ENCODE peak calls at places on chromosomes 7 and 10, in four cellular contexts. One of them, this sample, is unnamed.

GRCh38 chr7:156639426-156640256 is 933 bp upstream of the RNF32 start:
- DNase-seq in suprapubic skin: no peak
- DNase-seq in GM23338: peak
- DNase-seq in HCT116: no peak
- DNase-seq in this sample: no peak

GRCh38 chr10:84310470-84310869 is 17.9 kb upstream of the CCSER2 start:
- DNase-seq in suprapubic skin: no peak
- DNase-seq in GM23338: no peak
- DNase-seq in HCT116: no peak
- DNase-seq in this sample: no peak

GRCh38 chr10:117673208-117673607 is 130.7 kb downstream of the EMX2 start:
- DNase-seq in suprapubic skin: no peak
- DNase-seq in GM23338: no peak
- DNase-seq in HCT116: no peak
- DNase-seq in this sample: no peak

GRCh38 chr7:134948736-134949135 is 37.6 kb upstream of the AGBL3 start:
- DNase-seq in suprapubic skin: no peak
- DNase-seq in GM23338: no peak
- DNase-seq in HCT116: no peak
- DNase-seq in this sample: no peak

GRCh38 chr7:89332026-89332425 is 536.5 kb upstream of the TEX47 start:
- DNase-seq in suprapubic skin: no peak
- DNase-seq in GM23338: no peak
- DNase-seq in HCT116: no peak
- DNase-seq in this sample: no peak

GRCh38 chr7:5041047-5041446 is 4.6 kb upstream of the RBAK start:
- DNase-seq in suprapubic skin: no peak
- DNase-seq in GM23338: peak
- DNase-seq in HCT116: no peak
- DNase-seq in this sample: no peak

GRCh38 chr7:50416509-50417299 is 33.4 kb downstream of the FIGNL1 start:
- DNase-seq in suprapubic skin: no peak
- DNase-seq in GM23338: peak
- DNase-seq in HCT116: no peak
- DNase-seq in this sample: no peak

GRCh38 chr7:139758388-139758787 is 19.4 kb downstream of the HIPK2 start:
- DNase-seq in suprapubic skin: no peak
- DNase-seq in GM23338: no peak
- DNase-seq in HCT116: no peak
- DNase-seq in this sample: no peak

GRCh38 chr7:1046722-1047679 is 2.7 kb downstream of the GPR146 start:
- DNase-seq in suprapubic skin: no peak
- DNase-seq in GM23338: no peak
- DNase-seq in HCT116: no peak
- DNase-seq in this sample: peak

GRCh38 chr10:68543004-68543918 is 15.9 kb upstream of the SLC25A16 start:
- DNase-seq in suprapubic skin: no peak
- DNase-seq in GM23338: no peak
- DNase-seq in HCT116: peak
- DNase-seq in this sample: no peak

GRCh38 chr10:115706482-115707076 is 566.4 kb downstream of the GFRA1 start:
- DNase-seq in suprapubic skin: no peak
- DNase-seq in GM23338: peak
- DNase-seq in HCT116: peak
- DNase-seq in this sample: no peak

GRCh38 chr7:129009437-129009836 is 45.5 kb downstream of the TNPO3 start:
- DNase-seq in suprapubic skin: no peak
- DNase-seq in GM23338: no peak
- DNase-seq in HCT116: no peak
- DNase-seq in this sample: no peak

GRCh38 chr10:63717089-63717715 is 196.0 kb downstream of the REEP3 start:
- DNase-seq in suprapubic skin: no peak
- DNase-seq in GM23338: no peak
- DNase-seq in HCT116: no peak
- DNase-seq in this sample: no peak

GRCh38 chr7:26853788-26854393 is 10.5 kb downstream of the SKAP2 start:
- DNase-seq in suprapubic skin: no peak
- DNase-seq in GM23338: peak
- DNase-seq in HCT116: peak
- DNase-seq in this sample: no peak

GRCh38 chr10:119281581-119282071 is 74.3 kb downstream of the GRK5 start:
- DNase-seq in suprapubic skin: no peak
- DNase-seq in GM23338: no peak
- DNase-seq in HCT116: no peak
- DNase-seq in this sample: peak
- TF ChIP-seq POLR2AphosphoS5 in suprapubic skin: no peak
- TF ChIP-seq POLR2AphosphoS5 in GM23338: no peak
- TF ChIP-seq POLR2AphosphoS5 in HCT116: no peak
- TF ChIP-seq POLR2AphosphoS5 in this sample: no peak

GRCh38 chr7:74027683-74028320 is at the start of gene ELN:
- DNase-seq in suprapubic skin: peak
- DNase-seq in GM23338: peak
- DNase-seq in HCT116: no peak
- DNase-seq in this sample: peak
- TF ChIP-seq POLR2AphosphoS5 in suprapubic skin: no peak
- TF ChIP-seq POLR2AphosphoS5 in GM23338: no peak
- TF ChIP-seq POLR2AphosphoS5 in HCT116: no peak
- TF ChIP-seq POLR2AphosphoS5 in this sample: peak

GRCh38 chr7:105691029-105691691 is 109.9 kb upstream of the EFCAB10 start:
- DNase-seq in suprapubic skin: no peak
- DNase-seq in GM23338: no peak
- DNase-seq in HCT116: no peak
- DNase-seq in this sample: no peak

GRCh38 chr7:105688617-105689016 is 107.3 kb upstream of the EFCAB10 start:
- DNase-seq in suprapubic skin: no peak
- DNase-seq in GM23338: no peak
- DNase-seq in HCT116: no peak
- DNase-seq in this sample: no peak

GRCh38 chr7:105691692-105692564 is 110.6 kb upstream of the EFCAB10 start:
- DNase-seq in suprapubic skin: peak
- DNase-seq in GM23338: peak
- DNase-seq in HCT116: no peak
- DNase-seq in this sample: peak

GRCh38 chr7:105690286-105690915 is 109.1 kb upstream of the EFCAB10 start:
- DNase-seq in suprapubic skin: no peak
- DNase-seq in GM23338: peak
- DNase-seq in HCT116: no peak
- DNase-seq in this sample: no peak

DNA sequence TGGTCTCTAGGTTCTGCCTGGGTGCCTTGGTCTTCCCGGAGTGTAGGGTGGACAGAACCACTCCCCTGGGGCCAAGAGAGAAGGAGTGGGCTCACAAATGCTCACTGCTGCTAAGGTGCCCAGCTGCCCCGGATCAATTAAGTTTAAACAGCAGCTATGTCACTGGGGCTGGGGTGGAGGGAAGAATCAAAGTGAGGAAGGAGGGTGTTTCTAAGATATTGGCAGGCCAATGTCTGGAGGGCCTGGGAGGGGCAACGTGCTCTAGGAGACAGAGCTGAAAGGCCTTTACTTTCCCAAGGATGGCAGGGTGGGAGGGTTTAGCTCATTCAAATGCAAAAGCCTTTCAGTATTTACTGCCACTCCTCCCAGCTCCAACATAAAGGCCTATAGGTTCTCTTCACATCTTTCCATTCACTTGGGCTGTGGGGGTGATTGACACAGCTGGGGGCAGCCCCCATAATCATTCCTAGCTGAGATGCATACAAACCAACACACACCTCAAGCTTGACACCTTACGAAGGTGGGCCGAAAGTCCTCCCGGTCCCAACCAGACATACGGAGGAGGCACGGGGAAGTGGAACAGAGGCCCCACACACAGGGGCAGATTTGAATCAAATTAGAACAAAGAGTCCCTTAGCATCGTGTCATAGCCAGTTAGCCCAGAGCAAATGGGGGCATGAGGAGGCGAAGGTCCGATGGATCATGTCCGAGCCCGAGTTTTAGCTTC is 108.0 kb upstream of the EFCAB10 start:
- DNase-seq in suprapubic skin: no peak
- DNase-seq in GM23338: peak
- DNase-seq in HCT116: no peak
- DNase-seq in this sample: no peak
- TF ChIP-seq POLR2AphosphoS5 in suprapubic skin: no peak
- TF ChIP-seq POLR2AphosphoS5 in GM23338: peak
- TF ChIP-seq POLR2AphosphoS5 in HCT116: no peak
- TF ChIP-seq POLR2AphosphoS5 in this sample: no peak

GRCh38 chr7:47516985-47517590 is 64.8 kb downstream of the TNS3 start:
- DNase-seq in suprapubic skin: no peak
- DNase-seq in GM23338: no peak
- DNase-seq in HCT116: no peak
- DNase-seq in this sample: peak
- TF ChIP-seq POLR2AphosphoS5 in suprapubic skin: no peak
- TF ChIP-seq POLR2AphosphoS5 in GM23338: no peak
- TF ChIP-seq POLR2AphosphoS5 in HCT116: no peak
- TF ChIP-seq POLR2AphosphoS5 in this sample: no peak

GRCh38 chr7:25851332-25852248 is 300.4 kb upstream of the NFE2L3 start:
- DNase-seq in suprapubic skin: peak
- DNase-seq in GM23338: peak
- DNase-seq in HCT116: no peak
- DNase-seq in this sample: peak
- TF ChIP-seq POLR2AphosphoS5 in suprapubic skin: no peak
- TF ChIP-seq POLR2AphosphoS5 in GM23338: no peak
- TF ChIP-seq POLR2AphosphoS5 in HCT116: no peak
- TF ChIP-seq POLR2AphosphoS5 in this sample: peak

GRCh38 chr10:114684085-114684821 is 26.2 kb upstream of the ABLIM1 start:
- DNase-seq in suprapubic skin: peak
- DNase-seq in GM23338: no peak
- DNase-seq in HCT116: no peak
- DNase-seq in this sample: no peak
- TF ChIP-seq POLR2AphosphoS5 in suprapubic skin: no peak
- TF ChIP-seq POLR2AphosphoS5 in GM23338: no peak
- TF ChIP-seq POLR2AphosphoS5 in HCT116: no peak
- TF ChIP-seq POLR2AphosphoS5 in this sample: no peak

GRCh38 chr10:127524229-127524628 is 24.9 kb upstream of the NPS start:
- DNase-seq in suprapubic skin: no peak
- DNase-seq in GM23338: peak
- DNase-seq in HCT116: peak
- DNase-seq in this sample: no peak

GRCh38 chr10:127527320-127527719 is 21.8 kb upstream of the NPS start:
- DNase-seq in suprapubic skin: no peak
- DNase-seq in GM23338: no peak
- DNase-seq in HCT116: no peak
- DNase-seq in this sample: no peak

GRCh38 chr10:127524869-127525268 is 24.2 kb upstream of the NPS start:
- DNase-seq in suprapubic skin: no peak
- DNase-seq in GM23338: no peak
- DNase-seq in HCT116: peak
- DNase-seq in this sample: no peak

GRCh38 chr10:127527891-127528290 is 21.2 kb upstream of the NPS start:
- DNase-seq in suprapubic skin: no peak
- DNase-seq in GM23338: no peak
- DNase-seq in HCT116: no peak
- DNase-seq in this sample: no peak

DNA sequence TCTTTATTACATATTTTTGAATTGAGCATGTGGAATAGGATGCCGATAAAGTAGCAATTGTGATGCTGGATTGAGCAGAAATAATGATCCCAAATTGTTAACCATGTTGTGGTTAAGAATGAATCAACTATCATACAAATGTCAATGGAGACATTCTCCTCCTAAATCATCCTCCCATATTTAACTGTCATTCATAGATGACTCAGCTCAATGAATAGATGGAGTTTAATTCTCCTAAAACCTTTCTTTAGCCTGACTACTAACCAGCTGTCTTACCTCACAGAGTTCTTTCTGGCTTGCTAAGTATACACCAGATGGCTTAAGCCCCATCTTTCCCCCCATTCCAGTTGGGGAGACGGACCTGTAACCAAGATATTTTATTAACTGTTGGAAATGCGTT is 23.4 kb upstream of the NPS start:
- DNase-seq in suprapubic skin: no peak
- DNase-seq in GM23338: no peak
- DNase-seq in HCT116: no peak
- DNase-seq in this sample: no peak
- TF ChIP-seq POLR2AphosphoS5 in suprapubic skin: no peak
- TF ChIP-seq POLR2AphosphoS5 in GM23338: no peak
- TF ChIP-seq POLR2AphosphoS5 in HCT116: no peak
- TF ChIP-seq POLR2AphosphoS5 in this sample: no peak